ENCODE peak calls at places on chromosomes 4 and X, in four cellular contexts. U, V, Q and E are unnamed samples.

GRCh38 chrX:154313147-154313546 is 17.6 kb downstream of the TKTL1 start:
- DNase-seq in U (no peak), V (no peak), Q (no peak), E (no peak)

GRCh38 chrX:154490021-154490413 is 412 bp downstream of the SLC10A3 start:
- DNase-seq in U (peak), V (no peak), Q (no peak), E (no peak)

GRCh38 chr4:87835192-87835591 is 2.4 kb downstream of the MEPE start:
- DNase-seq in U (no peak), V (no peak), Q (no peak), E (no peak)

GRCh38 chr4:45442466-45442865 is 681.4 kb downstream of the GABRG1 start:
- DNase-seq in U (no peak), V (no peak), Q (no peak), E (no peak)

GRCh38 chr4:1516261-1516660 is 110.0 kb upstream of the NKX1-1 start:
- DNase-seq in U (no peak), V (no peak), Q (no peak), E (no peak)

GRCh38 chr4:141541851-141542250 is 94.5 kb upstream of the IL15 start:
- DNase-seq in U (no peak), V (no peak), Q (no peak), E (no peak)

GRCh38 chr4:182443070-182443469 is 199.9 kb downstream of the TENM3 start:
- DNase-seq in U (no peak), V (no peak), Q (no peak), E (no peak)

GRCh38 chr4:181877329-181877848 is 365.8 kb upstream of the TENM3 start:
- DNase-seq in U (no peak), V (no peak), Q (no peak), E (no peak)

GRCh38 chrX:15570145-15570544 is 30.6 kb downstream of the ACE2 start:
- DNase-seq in U (no peak), V (no peak), Q (no peak), E (no peak)

GRCh38 chrX:47091149-47091775 is 13.0 kb downstream of the RGN start:
- DNase-seq in U (no peak), V (no peak), Q (no peak), E (no peak)

GRCh38 chr4:183430317-183430986 is 14.0 kb upstream of the CDKN2AIP start:
- DNase-seq in U (peak), V (no peak), Q (no peak), E (no peak)

GRCh38 chrX:107684956-107685385 is 56.7 kb downstream of the PRPS1 start:
- DNase-seq in U (peak), V (peak), Q (peak), E (peak)

GRCh38 chr4:184432127-184432922 is 42.0 kb downstream of the IRF2 start:
- DNase-seq in U (no peak), V (no peak), Q (no peak), E (no peak)

GRCh38 chrX:107451754-107452153 is 2.3 kb downstream of the FRMPD3 start:
- DNase-seq in U (no peak), V (no peak), Q (no peak), E (no peak)

GRCh38 chrX:115038406-115038805 is 21.0 kb upstream of the IL13RA2 start:
- DNase-seq in U (no peak), V (no peak), Q (no peak), E (no peak)

GRCh38 chr4:1033840-1034551 is 22.6 kb downstream of the FGFRL1 start:
- DNase-seq in U (peak), V (peak), Q (no peak), E (no peak)

GRCh38 chr4:21888195-21888976 is 60.2 kb downstream of the KCNIP4 start:
- DNase-seq in U (no peak), V (no peak), Q (no peak), E (no peak)

GRCh38 chr4:54852602-54853001 is 194.8 kb downstream of the KIT start:
- DNase-seq in U (no peak), V (no peak), Q (peak), E (no peak)

GRCh38 chr4:89625599-89626293 is 211.2 kb downstream of the SNCA start:
- DNase-seq in U (no peak), V (no peak), Q (no peak), E (no peak)

GRCh38 chr4:165783626-165784025 is 89.4 kb upstream of the TLL1 start:
- DNase-seq in U (peak), V (no peak), Q (no peak), E (no peak)

GRCh38 chr4:12615822-12616221 is 868.3 kb downstream of the RAB28 start:
- DNase-seq in U (no peak), V (no peak), Q (no peak), E (no peak)

GRCh38 chr4:1487106-1487505 is 80.9 kb upstream of the NKX1-1 start:
- DNase-seq in U (no peak), V (no peak), Q (no peak), E (no peak)

GRCh38 chr4:3388461-3389185 is 53.1 kb upstream of the HGFAC start:
- DNase-seq in U (peak), V (no peak), Q (no peak), E (no peak)

DNA sequence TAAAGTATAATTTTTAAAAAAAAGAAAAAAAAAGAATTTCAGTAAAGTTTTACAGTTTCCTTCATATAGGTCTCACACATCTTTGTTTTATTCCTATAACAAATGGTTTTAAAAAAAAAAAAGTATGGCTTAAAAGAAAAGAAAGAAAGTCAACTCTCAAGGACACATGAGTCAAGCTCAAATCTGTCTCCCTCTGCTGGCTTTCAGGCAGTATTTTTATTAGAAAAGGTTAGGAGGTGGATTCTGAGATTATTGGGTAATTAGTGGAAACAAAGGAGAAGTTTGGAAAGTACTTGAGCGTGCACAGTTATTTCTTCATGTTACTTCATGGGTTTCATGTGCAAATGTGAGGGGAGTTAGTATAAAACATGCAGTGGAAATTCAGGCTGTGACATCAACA is 36.6 kb upstream of the BTC start:
- DNase-seq in U (no peak), V (no peak), Q (no peak), E (no peak)
- TF ChIP-seq CTCF in U (peak), V (no peak), Q (peak), E (no peak)

DNA sequence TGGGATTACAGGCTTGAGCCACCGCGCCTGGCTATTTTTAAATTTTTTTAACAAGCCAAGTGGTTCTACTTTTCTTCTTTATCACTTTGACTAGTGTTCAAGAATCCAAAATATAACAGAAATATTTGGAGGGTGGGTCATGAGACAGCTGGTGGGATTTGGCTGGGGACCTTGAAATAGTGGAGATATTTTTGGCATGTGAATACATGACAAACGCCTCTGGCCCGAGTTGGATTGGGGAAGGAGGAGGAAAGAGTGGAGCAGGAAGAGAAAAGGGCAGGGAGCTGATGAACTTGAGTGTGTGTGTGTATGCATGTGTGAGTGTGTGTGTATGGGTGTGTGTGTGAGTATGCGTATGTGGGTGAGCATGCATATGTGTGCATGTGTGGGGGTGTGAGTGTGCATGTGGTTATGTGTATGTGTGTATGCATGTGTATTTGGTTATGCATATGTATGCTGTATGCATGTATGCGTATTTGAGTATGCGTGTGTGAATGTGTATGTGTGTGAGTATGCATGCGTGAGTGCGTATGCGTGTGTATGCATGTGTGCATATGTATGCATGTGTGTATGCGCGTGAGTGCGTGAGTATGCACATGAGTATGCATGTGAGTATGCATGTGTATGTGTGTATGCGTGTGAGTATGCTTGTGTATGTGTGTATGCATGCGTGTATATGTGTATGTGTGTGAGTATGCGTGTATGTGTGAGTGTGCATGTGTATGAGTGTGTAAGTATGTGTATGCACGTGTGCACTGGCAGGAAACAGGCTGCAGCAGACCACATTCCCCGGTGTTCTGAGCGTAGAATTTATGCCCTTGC is 49.6 kb downstream of the JADE1 start:
- DNase-seq in U (no peak), V (no peak), Q (no peak), E (no peak)
- TF ChIP-seq POLR2AphosphoS5 in U (no peak), V (no peak), Q (no peak), E (no peak)

GRCh38 chr4:23680616-23681518 is 209.0 kb downstream of the PPARGC1A start:
- DNase-seq in U (no peak), V (no peak), Q (no peak), E (no peak)
- TF ChIP-seq CTCF in U (no peak), V (no peak), Q (no peak), E (no peak)

DNA sequence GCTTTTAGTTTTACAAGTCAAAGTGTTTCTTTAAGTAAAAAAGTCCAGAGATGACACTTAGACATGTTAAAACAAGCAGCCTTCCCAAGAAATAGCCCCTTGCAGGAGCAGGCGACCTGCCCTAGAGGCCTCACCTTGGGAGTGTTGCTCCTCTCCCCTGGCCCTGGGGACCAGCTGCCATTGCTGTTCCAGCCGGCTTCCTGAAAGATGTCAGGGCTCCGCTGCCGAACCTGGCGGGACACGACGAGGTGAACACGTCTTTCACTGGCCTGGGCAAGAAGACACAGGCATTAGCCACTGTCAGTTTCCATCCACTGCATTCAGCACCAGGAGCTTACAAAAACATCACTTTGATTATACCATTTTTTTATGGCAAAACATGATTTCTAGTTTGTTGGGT is 104.1 kb downstream of the FIP1L1 start:
- DNase-seq in U (no peak), V (no peak), Q (no peak), E (no peak)
- TF ChIP-seq POLR2AphosphoS5 in U (no peak), V (no peak), Q (no peak), E (no peak)

DNA sequence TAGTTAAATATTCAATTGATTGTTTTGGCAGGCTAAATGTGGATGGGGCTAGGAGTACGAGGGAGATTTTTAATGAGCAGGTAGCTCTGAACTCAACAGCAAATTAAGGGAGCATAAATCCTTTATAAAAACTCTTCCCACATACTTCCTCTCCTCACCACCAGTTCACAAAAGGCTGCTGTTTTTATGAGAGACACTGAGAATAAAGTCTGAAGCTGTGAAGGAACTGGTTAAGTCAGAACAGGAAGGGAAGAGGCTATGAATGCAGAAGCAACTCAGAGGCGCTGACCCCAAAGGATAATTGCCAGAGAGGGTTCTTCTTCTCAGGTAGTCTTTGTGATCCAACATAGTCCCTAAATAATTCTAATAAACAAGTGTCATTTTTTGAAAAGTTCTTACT is 406.1 kb downstream of the GPM6A start:
- DNase-seq in U (no peak), V (no peak), Q (no peak), E (no peak)
- TF ChIP-seq CTCF in U (no peak), V (no peak), Q (no peak), E (no peak)

GRCh38 chrX:49202022-49202421 is 2.0 kb upstream of the SYP start:
- DNase-seq in U (no peak), V (no peak), Q (no peak), E (no peak)

GRCh38 chrX:49197543-49198087 is 2.4 kb downstream of the SYP start:
- DNase-seq in U (no peak), V (no peak), Q (no peak), E (no peak)

GRCh38 chrX:49199315-49199595 is 738 bp downstream of the SYP start:
- DNase-seq in U (no peak), V (no peak), Q (no peak), E (no peak)

GRCh38 chrX:49198540-49199314 is 1.3 kb downstream of the SYP start:
- DNase-seq in U (no peak), V (no peak), Q (no peak), E (no peak)

GRCh38 chrX:49199906-49200771 is at the start of gene SYP:
- DNase-seq in U (peak), V (peak), Q (peak), E (peak)
- TF ChIP-seq POLR2AphosphoS5 in U (peak), V (peak), Q (peak), E (peak)

GRCh38 chr4:48944659-48945290 is 38.2 kb upstream of the OCIAD2 start:
- DNase-seq in U (no peak), V (peak), Q (peak), E (no peak)
- TF ChIP-seq CTCF in U (peak), V (no peak), Q (peak), E (no peak)

DNA sequence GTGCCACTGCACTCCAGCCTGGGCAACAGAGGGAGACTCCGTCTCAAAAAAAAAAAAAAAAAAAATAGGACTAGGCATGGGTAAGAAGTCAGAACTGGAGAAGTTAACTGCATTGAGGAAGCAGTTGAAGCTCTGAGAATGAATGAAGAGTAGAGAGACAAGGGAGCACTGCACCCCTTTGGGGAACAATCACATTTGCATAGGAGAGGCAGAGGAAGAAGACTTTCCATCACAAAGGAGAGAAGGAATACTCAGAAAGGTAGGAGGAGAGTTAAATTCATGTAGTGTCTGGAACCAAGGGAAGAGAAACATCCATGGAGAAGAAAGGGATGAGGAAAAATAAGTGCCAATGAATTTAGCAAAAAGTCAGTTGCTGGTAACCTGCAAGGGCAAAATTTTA is 72.4 kb downstream of the GPC3 start:
- DNase-seq in U (no peak), V (no peak), Q (no peak), E (no peak)
- TF ChIP-seq POLR2AphosphoS5 in U (no peak), V (no peak), Q (no peak), E (no peak)